ENCODE peak calls at places on chromosomes 2 and 18, in four cellular contexts. Z, V, E and C are unnamed samples.

GRCh38 chr2:135167273-135167672 is 115.2 kb downstream of the RAB3GAP1 start:
- DNase-seq in V (no peak), E (no peak), Z (no peak), C (no peak)

GRCh38 chr2:60522462-60522861 is 31.0 kb downstream of the BCL11A start:
- DNase-seq in V (no peak), Z (no peak), E (no peak), C (no peak)

GRCh38 chr2:33069894-33070651 is 123.3 kb downstream of the LTBP1 start:
- DNase-seq in V (peak; percentile 98), Z (no peak), E (peak; percentile 100), C (peak; percentile 97)

GRCh38 chr2:75729861-75730260 is 19.1 kb upstream of the GCFC2 start:
- DNase-seq in Z (no peak), V (no peak), E (no peak), C (no peak)

GRCh38 chr18:59779979-59780378 is 82.8 kb upstream of the CCBE1 start:
- DNase-seq in V (peak; percentile 62), Z (no peak), E (peak; percentile 91), C (no peak)

GRCh38 chr2:67340118-67341011 is 56.8 kb upstream of the ETAA1 start:
- DNase-seq in E (no peak), V (no peak), Z (no peak), C (no peak)

GRCh38 chr2:45138904-45139303 is 129.7 kb upstream of the SIX2 start:
- DNase-seq in V (no peak), E (no peak), Z (peak; percentile 20), C (no peak)

GRCh38 chr2:70367722-70368323 is 66.0 kb upstream of the FAM136A start:
- DNase-seq in Z (no peak), V (peak; percentile 50), E (peak; percentile 14), C (peak; percentile 7)

GRCh38 chr2:19659375-19659774 is 242.4 kb downstream of the TTC32 start:
- DNase-seq in Z (no peak), V (no peak), E (no peak), C (peak; percentile 75)

GRCh38 chr2:187003038-187003543 is 154.1 kb upstream of the ZSWIM2 start:
- DNase-seq in V (no peak), Z (no peak), E (no peak), C (no peak)

GRCh38 chr2:136495636-136496035 is 269.7 kb upstream of the THSD7B start:
- DNase-seq in E (no peak), V (no peak), Z (no peak), C (no peak)

GRCh38 chr2:27798948-27799645 is 27.6 kb downstream of the MRPL33 start:
- DNase-seq in E (peak; percentile 100), Z (peak; percentile 47), V (peak; percentile 100), C (peak; percentile 100)

GRCh38 chr18:27844416-27844792 is 332.5 kb downstream of the CDH2 start:
- DNase-seq in Z (no peak), E (peak; percentile 22), V (peak; percentile 45), C (peak; percentile 35)

GRCh38 chr2:64212346-64212745 is 68.1 kb upstream of the PELI1 start:
- DNase-seq in V (peak; percentile 93), Z (no peak), E (peak; percentile 45), C (no peak)

GRCh38 chr2:10329880-10330699 is 27.4 kb downstream of the HPCAL1 start:
- DNase-seq in Z (no peak), E (peak; percentile 67), V (no peak), C (no peak)

GRCh38 chr2:240569523-240569997 is 1.3 kb downstream of the RNPEPL1 start:
- DNase-seq in E (no peak), V (no peak), Z (no peak), C (no peak)

DNA sequence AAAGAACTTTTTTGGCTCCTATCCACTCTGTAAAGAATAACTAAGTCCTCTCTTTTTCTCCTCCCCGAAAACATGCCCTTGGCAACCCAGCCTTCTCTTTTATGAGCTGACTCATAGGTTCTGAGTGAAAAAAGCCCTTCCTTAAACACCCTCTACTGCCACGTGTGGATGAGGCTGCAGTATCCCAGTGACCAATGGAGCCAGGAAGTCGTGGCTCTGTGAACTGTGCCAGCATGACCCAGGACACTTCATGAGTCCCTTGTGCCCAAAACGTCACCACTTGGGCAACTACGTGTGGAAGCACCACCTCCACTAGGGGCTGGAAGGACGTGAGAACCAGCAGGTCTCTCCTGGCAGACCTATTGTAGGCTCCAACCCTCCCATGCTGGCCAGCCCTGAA is 349.6 kb downstream of the TNS1 start:
- DNase-seq in E (peak; percentile 89), Z (no peak), V (peak; percentile 92), C (peak; percentile 78)
- TF ChIP-seq CTCF in E (peak; percentile 17), Z (no peak), V (no peak), C (peak; percentile 7)

GRCh38 chr2:117470311-117471095 is 344.0 kb upstream of the DDX18 start:
- DNase-seq in Z (no peak), V (no peak), E (no peak), C (peak; percentile 6)
- TF ChIP-seq CTCF in Z (peak; percentile 78), V (no peak), E (peak; percentile 17), C (peak; percentile 26)

DNA sequence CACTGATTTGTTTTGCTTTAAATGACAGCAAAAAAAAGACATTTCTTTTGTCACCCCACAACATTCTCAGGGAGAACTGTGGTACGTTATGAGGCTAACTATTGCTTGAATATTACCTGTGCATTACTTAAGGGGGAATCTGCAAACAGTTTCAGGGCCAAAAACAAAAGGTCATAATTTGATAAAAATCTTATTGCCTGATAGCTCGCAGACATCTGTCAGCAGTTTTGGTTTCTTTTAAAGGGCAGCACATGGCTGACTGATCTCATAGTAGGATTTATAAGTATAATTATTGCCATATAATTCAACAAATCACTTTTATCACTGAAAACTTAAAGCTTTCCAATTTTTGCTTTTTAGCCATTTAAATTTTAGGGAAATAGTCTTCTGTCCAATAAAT is 226.4 kb upstream of the VWC2L start:
- DNase-seq in Z (no peak), E (no peak), V (no peak), C (no peak)
- TF ChIP-seq CTCF in Z (no peak), E (no peak), V (no peak), C (no peak)

DNA sequence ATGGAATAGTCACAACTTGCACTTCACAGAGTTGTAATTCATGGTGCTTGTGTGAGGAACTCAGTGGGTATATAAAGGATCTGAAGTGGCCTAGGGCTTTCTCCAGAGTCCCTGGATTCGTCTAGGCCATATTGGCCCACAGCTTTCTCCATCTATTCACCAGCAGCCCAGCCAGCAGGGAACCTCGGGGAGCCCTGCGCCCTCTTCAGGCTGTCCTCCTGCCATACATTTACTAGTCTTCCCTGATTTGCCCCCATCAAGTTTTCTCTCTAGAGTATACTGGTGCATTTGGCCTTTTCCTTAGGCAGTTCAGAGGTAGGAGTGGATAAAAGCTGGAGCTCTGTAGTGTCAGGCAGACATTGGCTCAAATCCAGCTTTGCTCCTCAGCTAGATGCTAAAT is 278.3 kb downstream of the MYCN start:
- DNase-seq in Z (no peak), E (no peak), V (no peak), C (no peak)
- TF ChIP-seq CTCF in Z (peak; percentile 72), E (no peak), V (no peak), C (peak; percentile 62)

GRCh38 chr2:104734937-104735586 is 118.9 kb upstream of the POU3F3 start:
- DNase-seq in V (no peak), E (no peak), Z (no peak), C (no peak)

GRCh38 chr2:104736026-104736425 is 117.9 kb upstream of the POU3F3 start:
- DNase-seq in V (no peak), E (no peak), Z (no peak), C (no peak)

GRCh38 chr2:104733544-104733943 is 120.4 kb upstream of the POU3F3 start:
- DNase-seq in V (no peak), E (no peak), Z (no peak), C (no peak)
- TF ChIP-seq CTCF in V (peak; percentile 48), E (no peak), Z (peak; percentile 63), C (peak; percentile 14)

GRCh38 chr18:74652392-74652988 is 54.8 kb downstream of the ZNF407 start:
- DNase-seq in Z (no peak), E (peak; percentile 66), V (peak; percentile 19), C (no peak)

GRCh38 chr18:74654637-74655036 is 57.0 kb downstream of the ZNF407 start:
- DNase-seq in E (peak; percentile 66), V (no peak), Z (no peak), C (no peak)
- TF ChIP-seq CTCF in E (peak; percentile 60), V (peak; percentile 12), Z (peak; percentile 53), C (no peak)

GRCh38 chr2:192286093-192286701 is 91.5 kb upstream of the TMEFF2 start:
- DNase-seq in V (peak; percentile 35), E (peak; percentile 63), Z (no peak), C (no peak)
- TF ChIP-seq CTCF in V (peak; percentile 59), E (peak; percentile 76), Z (peak; percentile 57), C (peak; percentile 52)